ENCODE peak calls at places on chromosomes 12 and 14, in seven cellular contexts. M is pancreas; T is HepG2; C is gastrocnemius medialis; I is IMR-90; Z is naive thymus-derived CD4-positive, alpha-beta T cell; P is Panc1. Y is an unnamed sample. For H3K9me3, the result is how much of the 10 kb centered on the place peaks cover.

GRCh38 chr12:115870527-115870926 is 407.0 kb downstream of the MED13L start:
- ATAC-seq in T (no peak), I (no peak), C (peak), P (no peak), M (no peak), Z (no peak), Y (no peak)

GRCh38 chr12:106066051-106066705 is 72.6 kb downstream of the NUAK1 start:
- ATAC-seq in C (no peak), I (no peak), P (no peak), T (no peak), Z (no peak), M (no peak), Y (no peak)

GRCh38 chr12:14828896-14829295 is 14.4 kb downstream of the ART4 start:
- ATAC-seq in T (no peak), C (no peak), I (peak), P (no peak), M (no peak), Z (no peak), Y (no peak)

GRCh38 chr14:76995279-76996035 is 33.1 kb downstream of the IRF2BPL start:
- ATAC-seq in T (no peak), C (no peak), M (peak), Z (no peak), I (no peak), P (no peak), Y (no peak)

GRCh38 chr12:106287364-106287763 is 15.2 kb upstream of the TCP11L2 start:
- ATAC-seq in I (no peak), P (no peak), Z (no peak), T (no peak), C (no peak), M (no peak), Y (no peak)

GRCh38 chr12:49720214-49720613 is 13.0 kb upstream of the FMNL3 start:
- ATAC-seq in M (peak), C (no peak), P (peak), Z (peak), T (peak), I (no peak), Y (no peak)

GRCh38 chr14:94100847-94101246 is 9.7 kb upstream of the IFI27 start:
- ATAC-seq in I (peak), P (peak), M (peak), T (peak), Z (no peak), C (peak), Y (peak)

GRCh38 chr12:116861331-116861730 is 19.9 kb downstream of the HRK start:
- ATAC-seq in C (no peak), M (peak), Z (peak), I (peak), P (peak), T (peak), Y (no peak)

GRCh38 chr12:13000616-13000934 is 510 bp upstream of the HEBP1 start:
- ATAC-seq in P (peak), C (peak), I (peak), T (peak), M (peak), Z (peak), Y (peak)

GRCh38 chr12:14521822-14522221 is 45.9 kb downstream of the PLBD1 start:
- ATAC-seq in Z (no peak), M (no peak), T (no peak), C (no peak), P (no peak), I (no peak), Y (no peak)

GRCh38 chr14:74638970-74639369 is 26.9 kb upstream of the LTBP2 start:
- ATAC-seq in P (no peak), M (peak), T (no peak), Z (no peak), I (no peak), C (peak), Y (peak)

GRCh38 chr12:75721231-75721641 is 209.8 kb upstream of the KRR1 start:
- ATAC-seq in C (no peak), P (peak), Z (no peak), I (peak), M (peak), T (peak), Y (no peak)

GRCh38 chr12:131855521-131856142 is 27.4 kb downstream of the MMP17 start:
- ATAC-seq in M (no peak), I (no peak), T (no peak), Z (no peak), P (no peak), C (no peak), Y (no peak)

GRCh38 chr12:47981496-47982260 is 18.3 kb downstream of the TMEM106C start:
- ATAC-seq in C (no peak), I (no peak), Z (no peak), M (no peak), T (peak), P (no peak), Y (no peak)

GRCh38 chr14:104085032-104085888 is at the start of gene ASPG:
- ATAC-seq in Z (peak), T (no peak), M (peak), I (no peak), C (peak), P (peak), Y (peak)

GRCh38 chr14:52000019-52000582 is 10.8 kb downstream of the RTRAF start:
- ATAC-seq in M (no peak), I (no peak), C (no peak), Z (no peak), P (no peak), T (no peak), Y (no peak)

GRCh38 chr14:69606816-69607215 is 4.6 kb upstream of the SUSD6 start:
- ATAC-seq in C (no peak), M (no peak), P (no peak), Z (no peak), I (no peak), T (no peak), Y (no peak)

GRCh38 chr14:87113286-87113685 is 879.7 kb downstream of the GALC start:
- ATAC-seq in T (no peak), Z (no peak), C (no peak), P (no peak), M (no peak), I (no peak), Y (no peak)

GRCh38 chr12:128339121-128339520 is 72.2 kb downstream of the TMEM132C start:
- ATAC-seq in M (peak), C (peak), Z (no peak), I (no peak), P (no peak), T (no peak), Y (no peak)

DNA sequence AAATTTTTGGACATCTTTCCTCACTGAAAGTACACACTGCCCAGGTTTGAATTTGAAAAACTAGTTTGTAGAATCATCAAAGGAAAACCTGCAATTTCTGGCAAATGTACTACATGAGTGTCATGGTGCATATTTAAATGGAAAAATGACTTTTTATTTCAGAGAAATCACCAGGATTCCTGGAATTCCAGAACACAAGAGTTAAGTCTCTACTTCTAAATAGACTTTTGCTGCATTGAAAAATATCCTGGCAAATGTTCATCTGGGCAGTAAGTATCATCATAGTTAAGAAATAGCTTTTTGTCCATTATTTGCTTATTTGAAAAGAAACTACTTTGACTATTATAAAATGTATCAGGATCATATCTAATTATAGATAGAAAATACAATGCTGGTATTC is 275.1 kb downstream of the PRKD1 start:
- ATAC-seq in I (no peak), M (no peak), P (no peak), Z (no peak), C (no peak), T (no peak), Y (no peak)
- H3K9me3 ChIP-seq in I (under half), M (under half), P (under half), Z (under half), C (under half), T (half or more), Y (under half)

DNA sequence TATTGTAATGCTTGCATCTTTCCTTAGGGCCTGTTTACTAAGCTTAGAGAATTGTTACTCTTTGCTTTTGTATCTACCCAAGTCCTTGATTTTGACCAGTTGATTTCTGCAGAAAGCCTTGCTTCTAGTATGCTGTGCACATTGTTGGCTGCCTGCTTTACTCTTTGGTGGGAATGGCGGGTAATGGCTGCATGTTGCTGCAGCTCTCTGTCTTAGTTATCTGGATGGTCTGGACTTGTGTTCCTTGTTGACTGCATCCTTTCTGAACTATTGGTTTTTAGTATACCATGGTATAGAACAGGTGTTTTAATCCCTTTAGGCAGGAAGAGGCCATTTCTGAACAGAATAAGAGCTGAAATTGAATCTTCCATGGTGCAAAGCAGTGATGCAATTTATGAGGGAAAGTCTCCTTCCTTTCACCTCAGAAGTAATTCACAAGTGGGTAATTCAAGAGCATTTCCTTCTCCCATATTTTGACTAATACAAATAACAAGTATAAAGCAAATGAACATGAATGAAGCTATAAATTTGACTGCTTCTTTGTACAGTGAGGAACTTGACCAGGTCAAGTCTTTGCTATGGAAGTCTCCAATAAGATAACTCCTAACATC is 466.4 kb downstream of the NPAS3 start:
- ATAC-seq in C (no peak), T (no peak), P (no peak), I (no peak), Z (no peak), M (no peak), Y (no peak)
- H3K9me3 ChIP-seq in C (under half), T (half or more), P (under half), I (under half), Z (under half), M (under half), Y (under half)

GRCh38 chr12:34605955-34606748 is 583.9 kb downstream of the ALG10 start:
- ATAC-seq in P (no peak), M (no peak), I (no peak), T (no peak), C (no peak), Z (no peak), Y (no peak)

GRCh38 chr12:34605510-34605887 is 583.2 kb downstream of the ALG10 start:
- ATAC-seq in M (no peak), P (no peak), C (no peak), Z (no peak), T (no peak), I (no peak), Y (no peak)

GRCh38 chr12:34607520-34608195 is 585.4 kb downstream of the ALG10 start:
- ATAC-seq in C (no peak), Z (no peak), M (no peak), T (no peak), I (no peak), P (no peak), Y (no peak)

GRCh38 chr12:34604631-34605509 is 582.6 kb downstream of the ALG10 start:
- ATAC-seq in T (no peak), M (no peak), Z (no peak), C (no peak), P (no peak), I (no peak), Y (no peak)

DNA sequence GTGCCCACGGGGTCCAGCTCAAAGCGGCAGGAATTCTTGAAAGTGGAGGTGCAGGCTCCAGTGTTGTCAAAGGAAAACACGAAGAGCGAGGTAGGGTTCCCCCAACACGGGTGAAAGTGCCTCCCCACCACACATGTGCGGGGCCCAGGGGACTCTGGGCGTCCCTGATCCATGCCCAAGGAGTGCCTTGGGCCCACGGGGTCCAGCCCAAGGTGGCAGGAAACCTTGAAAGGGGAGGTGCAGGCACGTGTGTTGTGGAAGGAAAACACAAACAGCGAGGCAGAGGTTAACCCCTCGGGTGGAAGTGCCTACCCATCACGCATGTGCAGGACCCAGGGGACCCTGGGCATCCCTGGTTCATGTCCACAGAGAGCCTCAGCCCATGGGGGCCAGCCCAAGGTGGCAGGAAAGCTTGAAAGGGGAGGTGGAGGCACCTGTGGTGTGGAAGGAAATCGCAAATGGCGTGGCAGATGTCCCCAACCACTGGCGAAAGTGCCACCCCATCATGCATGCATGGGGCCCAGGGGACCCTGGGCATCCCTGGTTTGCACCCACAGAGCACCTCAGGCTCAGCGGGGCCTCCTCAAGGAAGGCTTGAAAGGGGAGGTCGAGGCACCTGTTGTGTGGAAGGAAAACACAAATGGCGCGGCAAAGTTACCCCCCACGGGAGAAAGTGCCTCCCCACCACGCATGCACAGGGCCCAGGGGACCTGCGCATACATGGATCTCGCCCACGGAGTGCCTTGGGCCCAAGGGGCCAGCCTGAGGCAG is 584.6 kb downstream of the ALG10 start:
- ATAC-seq in C (no peak), I (no peak), T (no peak), Z (no peak), P (no peak), M (no peak), Y (no peak)
- H3K9me3 ChIP-seq in C (under half), I (under half), T (half or more), Z (under half), P (under half), M (under half), Y (under half)

GRCh38 chr14:20143911-20144310 is 5.3 kb downstream of the OR4N5 start:
- ATAC-seq in P (no peak), M (no peak), C (no peak), I (no peak), T (peak), Z (no peak), Y (no peak)
- H3K9me3 ChIP-seq in P (under half), M (under half), C (under half), I (under half), T (under half), Z (under half), Y (under half)

DNA sequence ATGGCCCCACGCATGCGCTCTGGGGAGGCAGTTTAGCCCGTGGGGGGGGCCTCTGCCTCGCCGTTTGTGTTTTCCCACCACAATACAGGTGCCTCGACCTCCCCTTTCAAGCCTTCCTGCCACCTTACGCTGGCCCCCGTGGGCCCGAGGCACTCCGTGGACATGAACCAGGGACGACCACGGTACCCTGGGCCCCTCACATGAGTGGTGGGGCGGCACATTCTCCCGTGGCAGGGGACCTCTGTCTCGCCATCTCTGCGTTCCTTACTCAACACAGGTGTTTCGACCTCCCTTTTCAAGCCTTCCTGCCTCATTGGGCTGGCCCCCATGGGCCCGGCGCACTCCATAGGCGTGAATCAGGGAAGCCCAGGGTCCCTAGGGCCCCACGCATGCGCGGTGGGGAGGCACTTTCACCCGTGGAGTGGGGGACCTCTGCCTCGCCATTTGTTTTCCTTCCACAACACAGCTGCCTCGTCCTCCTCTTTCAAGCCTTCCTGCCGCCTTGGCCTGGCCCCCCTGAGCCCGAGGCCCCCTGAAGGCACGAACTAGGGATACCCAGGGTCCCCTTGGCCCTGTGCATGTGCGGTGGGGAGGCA is 339.5 kb downstream of the ALG10 start:
- ATAC-seq in T (no peak), I (no peak), C (no peak), M (no peak), P (no peak), Z (no peak), Y (no peak)
- H3K9me3 ChIP-seq in T (under half), I (under half), C (under half), M (under half), P (under half), Z (under half), Y (under half)

GRCh38 chr14:66939409-66939808 is 249.8 kb upstream of the GARIN2 start:
- ATAC-seq in P (no peak), M (no peak), I (no peak), C (no peak), Z (no peak), T (no peak), Y (no peak)

DNA sequence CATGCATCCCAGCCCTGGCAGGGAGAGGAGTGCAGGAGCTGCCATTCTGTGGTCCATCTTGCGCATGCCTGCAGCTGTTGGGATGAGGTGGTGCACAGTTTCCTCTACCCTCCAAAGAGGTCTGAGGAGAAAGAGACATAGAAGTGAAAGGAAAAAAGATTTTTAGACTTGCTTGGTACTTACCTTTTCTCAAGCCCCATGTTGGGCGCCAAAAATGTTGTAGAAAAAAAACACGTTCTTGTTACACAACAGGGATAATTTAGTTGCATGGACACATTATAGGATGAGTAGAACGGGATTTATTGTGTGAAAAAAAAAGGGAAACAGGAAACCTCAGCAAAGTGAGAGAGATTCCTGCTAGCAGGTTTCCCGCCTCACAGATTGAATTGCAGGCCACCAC is 244.4 kb upstream of the GARIN2 start:
- ATAC-seq in Z (no peak), T (no peak), M (no peak), C (no peak), I (no peak), P (no peak), Y (no peak)
- H3K9me3 ChIP-seq in Z (under half), T (under half), M (under half), C (under half), I (under half), P (under half), Y (under half)